ENCODE peak calls at places on chromosome 11, in four cellular contexts. P is mesendoderm, D is H1, L is IMR-90. J is an unnamed sample.

GRCh38 chr11:34926831-34927132 is 10.4 kb downstream of the PDHX start:
- DNase-seq in D (no peak), L (peak; percentile 76), P (no peak), J (no peak)

GRCh38 chr11:33801821-33802413 is 27.6 kb upstream of the FBXO3 start:
- DNase-seq in P (peak; percentile 45), D (no peak), L (no peak), J (no peak)

GRCh38 chr11:70618471-70619101 is 220.3 kb downstream of the CTTN start:
- DNase-seq in D (no peak), L (no peak), P (no peak), J (no peak)

GRCh38 chr11:70112017-70112434 is 33.9 kb downstream of the ANO1 start:
- DNase-seq in L (no peak), D (no peak), P (peak; percentile 23), J (no peak)

GRCh38 chr11:64765841-64766682 is 6.3 kb upstream of the PYGM start:
- DNase-seq in D (no peak), L (no peak), P (no peak), J (peak; percentile 41)

GRCh38 chr11:47523491-47524199 is 29.3 kb downstream of the CELF1 start:
- DNase-seq in D (no peak), P (peak; percentile 74), L (peak; percentile 87), J (no peak)

GRCh38 chr11:112241486-112241885 is 15.3 kb downstream of the PTS start:
- DNase-seq in P (no peak), D (no peak), L (peak; percentile 85), J (no peak)

GRCh38 chr11:69293819-69294505 is at the start of gene MYEOV:
- DNase-seq in P (peak; percentile 80), D (peak; percentile 36), L (no peak), J (peak; percentile 89)

GRCh38 chr11:27201454-27202302 is 161.1 kb downstream of the BBOX1 start:
- DNase-seq in P (no peak), L (peak; percentile 48), D (no peak), J (no peak)

GRCh38 chr11:71201936-71202597 is 50.3 kb downstream of the SHANK2 start:
- DNase-seq in P (no peak), D (no peak), L (no peak), J (no peak)

GRCh38 chr11:130001491-130002351 is 914 bp downstream of the PRDM10 start:
- DNase-seq in L (peak; percentile 25), D (no peak), P (peak; percentile 53), J (peak; percentile 48)

GRCh38 chr11:15965562-15966250 is 390.6 kb downstream of the SOX6 start:
- DNase-seq in L (no peak), D (no peak), P (no peak), J (no peak)

DNA sequence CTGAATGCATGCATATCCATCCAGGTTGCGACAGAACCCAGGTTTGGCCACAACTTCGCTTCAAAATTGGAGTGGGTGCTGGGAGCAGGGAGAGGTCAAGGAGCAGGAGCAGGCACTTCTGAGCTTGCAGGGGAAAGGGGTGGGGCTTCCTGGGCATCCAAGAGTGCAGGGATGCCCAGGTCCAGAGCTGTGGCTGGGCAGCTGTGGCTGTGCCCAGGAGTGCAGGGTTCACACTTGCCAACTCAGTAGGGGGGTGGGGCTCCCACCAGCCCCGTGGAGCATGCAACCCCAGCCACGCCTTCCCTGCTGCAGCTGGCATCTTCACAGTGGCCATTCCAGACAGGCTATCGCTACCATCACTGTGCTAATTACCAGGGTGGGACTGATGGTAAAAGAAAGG is 115.3 kb upstream of the MTNR1B start:
- DNase-seq in D (no peak), P (no peak), L (no peak), J (no peak)
- H3K4ac ChIP-seq in D (no peak overlapping the region), P (no peak overlapping the region), L (no peak overlapping the region), J (no peak overlapping the region)

DNA sequence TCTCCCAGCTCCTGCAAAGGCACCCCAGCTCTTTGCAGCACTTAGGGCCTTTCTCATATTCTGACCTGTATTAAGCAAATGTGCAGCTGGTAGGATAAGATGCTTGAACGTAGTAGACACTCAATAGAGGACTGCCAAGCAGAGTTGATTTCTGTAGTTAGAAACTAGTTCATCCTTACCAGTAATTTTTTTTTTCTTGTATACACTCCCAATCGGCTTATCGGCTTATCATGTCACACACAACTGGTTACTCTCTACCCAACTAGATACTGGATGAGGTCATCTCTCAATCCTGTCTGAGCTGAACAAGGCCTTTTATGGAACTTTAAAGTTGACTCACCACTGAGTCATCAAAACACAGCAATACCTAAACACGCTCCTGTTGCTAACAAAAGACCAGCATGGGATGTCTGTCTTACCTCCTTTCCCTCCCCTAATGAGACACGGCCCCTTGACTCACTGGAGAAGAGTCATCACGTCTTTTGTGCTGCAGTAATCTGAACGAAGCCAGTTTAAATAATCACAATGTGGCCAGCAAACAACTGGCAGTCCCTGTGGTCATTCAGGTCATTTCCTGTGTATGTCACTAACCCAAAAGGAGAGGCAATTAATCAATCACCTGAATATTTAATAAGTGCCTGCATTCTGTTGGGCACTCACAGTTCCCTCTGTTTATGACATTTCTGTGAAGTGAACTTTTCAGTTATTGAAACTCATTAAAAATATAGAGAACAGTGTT is 7.5 kb upstream of the WEE1 start:
- DNase-seq in P (peak; percentile 100), D (peak; percentile 60), L (peak; percentile 100), J (peak; percentile 89)
- H3K4me1 ChIP-seq in P (peaks cover 9% of the 10 kb centered on the region), D (peaks cover 9% of the 10 kb centered on the region), L (peaks cover 8% of the 10 kb centered on the region), J (peaks cover 8% of the 10 kb centered on the region)

DNA sequence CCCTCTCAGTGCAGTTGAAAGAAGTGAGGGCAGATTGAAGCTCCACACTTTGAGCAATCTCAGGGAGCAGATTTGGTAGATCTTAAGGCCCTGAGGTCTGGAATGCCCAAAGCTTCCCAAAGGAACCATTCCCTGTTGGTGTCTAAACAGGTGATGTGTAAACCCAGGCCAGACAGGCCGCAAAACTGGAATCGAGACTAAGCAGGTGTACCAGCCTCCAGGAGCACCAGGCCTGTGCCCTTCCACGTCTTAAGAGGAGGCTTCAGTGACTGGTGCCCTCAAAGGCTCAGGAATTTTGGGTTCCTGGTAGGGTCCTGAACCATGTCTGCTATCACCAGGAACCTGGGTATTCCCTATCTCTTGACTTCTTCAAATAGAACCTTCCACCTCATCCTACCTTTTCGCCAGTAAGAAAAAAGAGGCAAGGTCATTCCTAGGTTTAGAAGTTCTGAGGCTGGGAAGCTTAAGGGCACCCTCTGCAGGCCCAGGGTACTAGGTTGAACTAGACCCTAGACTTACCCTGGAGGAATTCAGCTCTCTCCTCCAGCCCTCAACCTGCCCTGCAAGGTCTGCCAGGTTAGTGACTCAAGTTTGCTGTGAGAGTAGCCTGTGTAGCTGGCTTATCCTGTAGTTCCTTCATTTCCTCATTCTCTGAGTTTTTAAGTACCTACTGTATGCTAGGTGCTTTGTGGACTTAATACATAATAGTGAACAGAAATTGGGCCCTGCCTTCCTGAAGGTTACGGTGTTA is 100.0 kb upstream of the NNMT start:
- DNase-seq in P (peak; percentile 36), D (no peak), L (no peak), J (no peak)
- H4K5ac ChIP-seq in P (no peak overlapping the region), D (no peak overlapping the region), L (no peak overlapping the region), J (no peak overlapping the region)

DNA sequence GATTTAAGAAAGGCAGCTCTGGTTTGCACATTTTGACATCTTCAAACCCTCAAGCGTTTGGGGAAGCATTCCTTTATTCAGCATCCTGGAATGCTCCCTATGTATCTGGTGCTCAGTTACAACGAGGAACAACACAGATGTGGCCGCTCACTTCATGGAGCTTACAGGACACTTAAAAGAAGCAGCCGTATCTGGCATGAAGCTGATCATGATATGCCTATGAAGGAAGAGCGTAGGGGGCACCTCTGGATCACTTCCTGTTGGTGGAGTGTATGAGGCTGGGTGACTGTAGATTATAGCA is 72.3 kb upstream of the TP53I11 start:
- DNase-seq in L (peak; percentile 5), D (no peak), P (no peak), J (no peak)
- H3K4ac ChIP-seq in L (no peak overlapping the region), D (no peak overlapping the region), P (no peak overlapping the region), J (no peak overlapping the region)

GRCh38 chr11:18523079-18523478 is 3.7 kb downstream of the TSG101 start:
- DNase-seq in D (no peak), L (no peak), P (no peak), J (no peak)
- H3K4me1 ChIP-seq in D (no peaks in the 10 kb centered on the region), L (peaks cover 2% of the 10 kb centered on the region), P (peaks cover 2% of the 10 kb centered on the region), J (no peaks in the 10 kb centered on the region)

DNA sequence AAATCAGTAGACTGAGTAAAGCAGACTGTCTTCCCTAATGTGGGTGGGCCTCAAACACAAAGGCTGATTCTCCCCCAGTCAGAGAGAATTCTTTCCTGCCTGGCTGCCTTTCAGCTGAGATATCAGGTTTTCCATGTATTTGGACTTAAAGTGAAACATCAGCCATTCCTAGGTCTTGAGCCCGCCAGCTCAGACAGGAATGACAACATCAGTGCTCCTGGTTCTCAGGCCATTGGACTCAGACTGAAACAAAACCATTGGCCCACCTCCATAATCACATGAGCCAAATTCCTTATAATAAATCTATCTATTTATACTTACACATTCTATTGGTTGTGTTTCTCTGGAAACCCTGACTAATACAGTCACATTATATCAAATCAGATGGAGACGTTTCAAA is 56.7 kb upstream of the CLPB start:
- DNase-seq in L (peak; percentile 4), P (no peak), D (no peak), J (no peak)
- H4K5ac ChIP-seq in L (no peak overlapping the region), P (no peak overlapping the region), D (no peak overlapping the region), J (no peak overlapping the region)

DNA sequence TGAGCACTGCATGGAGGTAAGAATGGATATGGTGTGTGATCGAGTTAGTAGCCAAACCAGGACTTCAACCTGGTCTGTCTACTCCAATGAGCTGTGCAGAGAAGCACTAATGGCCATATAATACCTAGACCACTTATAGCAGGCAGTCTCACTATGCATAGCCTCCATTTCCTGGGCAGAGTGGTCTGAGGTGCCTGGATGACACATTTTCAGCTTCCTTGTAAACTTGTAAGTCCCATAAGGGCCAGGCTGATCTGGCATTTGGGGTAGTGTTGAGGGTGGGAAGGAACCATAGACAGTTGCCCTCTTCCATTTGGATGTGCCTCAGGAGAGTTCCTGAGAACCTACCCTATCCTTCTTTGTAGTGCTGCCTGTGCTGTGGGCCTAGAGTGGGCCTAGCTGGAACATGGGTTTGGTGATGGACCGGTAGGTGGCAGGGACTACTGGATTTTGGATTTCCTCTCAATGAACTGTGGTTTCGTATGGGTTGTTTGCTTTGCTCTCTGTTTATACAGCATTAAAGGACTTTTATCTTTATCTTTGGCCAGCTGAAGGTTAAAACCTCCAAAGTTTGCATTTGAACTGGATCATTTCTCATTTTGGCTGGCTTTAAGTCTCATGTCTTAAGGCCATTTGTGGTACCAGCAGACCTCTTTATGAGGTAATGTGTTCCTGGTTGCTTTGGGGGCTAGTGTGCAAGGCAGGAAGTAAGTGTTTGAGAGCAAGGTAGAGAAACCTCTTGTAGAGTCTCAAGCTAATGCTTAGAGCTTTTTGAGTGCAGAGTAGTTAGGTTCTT is 86.9 kb downstream of the STIM1 start:
- DNase-seq in D (no peak), P (no peak), L (no peak), J (no peak)
- H3K4ac ChIP-seq in D (no peak overlapping the region), P (no peak overlapping the region), L (no peak overlapping the region), J (no peak overlapping the region)

DNA sequence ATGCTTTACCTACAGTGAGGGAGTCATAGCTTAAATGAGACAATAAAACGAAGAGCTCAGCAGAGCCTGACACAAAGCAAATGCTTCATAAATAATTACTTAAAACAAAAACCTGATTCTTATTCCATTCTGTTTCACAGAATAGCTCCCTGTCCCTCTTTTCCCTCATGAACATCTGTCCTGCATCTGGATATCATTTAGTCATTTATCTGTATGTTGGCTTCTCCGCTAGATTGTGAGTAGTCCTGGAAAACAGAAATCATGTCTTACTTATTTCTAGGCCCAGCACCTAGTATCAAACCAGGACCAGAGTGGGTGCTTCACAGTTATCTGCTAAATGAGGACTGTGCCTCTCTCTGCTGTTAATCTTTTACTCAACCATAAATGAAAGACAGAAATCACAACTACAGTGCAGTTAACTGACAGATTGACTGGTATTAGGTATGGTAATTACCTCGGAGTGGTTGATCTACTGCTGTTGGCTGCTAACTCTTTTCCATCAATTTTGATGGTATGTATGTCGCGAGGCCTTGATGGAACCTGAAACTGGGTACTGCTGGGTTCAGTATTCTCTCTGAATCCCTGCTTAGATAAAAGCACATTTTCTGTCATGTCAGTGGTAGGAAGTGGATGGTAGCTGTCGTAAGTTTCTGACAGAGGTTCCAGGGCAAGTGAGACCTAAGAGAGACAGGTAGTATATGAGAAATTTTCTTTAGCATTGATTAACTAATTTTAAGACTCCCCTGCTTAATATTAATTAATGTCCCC is 31.5 kb downstream of the C2CD3 start:
- DNase-seq in P (peak; percentile 35), L (peak; percentile 23), D (no peak), J (no peak)
- H3K4me1 ChIP-seq in P (no peaks in the 10 kb centered on the region), L (peaks cover 31% of the 10 kb centered on the region), D (peaks cover 14% of the 10 kb centered on the region), J (peaks cover 3% of the 10 kb centered on the region)